ENCODE peak calls at places on chromosomes 16 and 17, in five cellular contexts. Y, N, R, H and O are unnamed samples. For H3K4me1, the result is how much of the 10 kb centered on the place peaks cover.

GRCh38 chr16:2458887-2459646 is 842 bp upstream of the TEDC2 start:
- DNase-seq in Y (no peak), N (no peak), R (no peak), H (no peak), O (no peak)

GRCh38 chr17:36001109-36001735 is at the start of gene CCL15:
- DNase-seq in Y (no peak), N (no peak), R (no peak), H (no peak), O (no peak)

GRCh38 chr17:40547079-40547784 is 18.0 kb downstream of the CCR7 start:
- DNase-seq in Y (no peak), N (no peak), R (peak), H (no peak), O (peak)

GRCh38 chr17:17913695-17914332 is 58.4 kb downstream of the TOM1L2 start:
- DNase-seq in Y (peak), N (peak), R (no peak), H (peak), O (peak)

GRCh38 chr16:2317231-2318020 is 23.1 kb downstream of the ABCA3 start:
- DNase-seq in Y (no peak), N (no peak), R (no peak), H (no peak), O (no peak)

GRCh38 chr16:81066700-81067099 is 10.3 kb downstream of the C16orf46 start:
- DNase-seq in Y (no peak), N (no peak), R (no peak), H (no peak), O (no peak)

GRCh38 chr17:31424944-31425582 is 33.6 kb downstream of the RAB11FIP4 start:
- DNase-seq in Y (no peak), N (no peak), R (peak), H (peak), O (no peak)

GRCh38 chr16:11401161-11402050 is 56.1 kb downstream of the RMI2 start:
- DNase-seq in Y (no peak), N (peak), R (peak), H (no peak), O (no peak)

GRCh38 chr17:1487939-1488825 is 4.3 kb downstream of the MYO1C start:
- DNase-seq in Y (peak), N (peak), R (peak), H (peak), O (peak)

GRCh38 chr16:73071131-73071940 is 23.4 kb upstream of the ZFHX3 start:
- DNase-seq in Y (no peak), N (peak), R (peak), H (peak), O (peak)

GRCh38 chr17:21042434-21043295 is at the start of gene USP22:
- DNase-seq in Y (no peak), N (no peak), R (no peak), H (peak), O (no peak)

GRCh38 chr17:50584749-50585148 is 24.2 kb downstream of the CACNA1G start:
- DNase-seq in Y (no peak), N (no peak), R (no peak), H (no peak), O (no peak)

GRCh38 chr16:69863882-69864281 is 87.3 kb upstream of the CLEC18A start:
- DNase-seq in Y (no peak), N (no peak), R (no peak), H (no peak), O (no peak)

GRCh38 chr17:79749156-79749815 is 18.5 kb downstream of the ENPP7 start:
- DNase-seq in Y (peak), N (no peak), R (no peak), H (peak), O (no peak)

GRCh38 chr16:49350265-49351103 is 23.1 kb upstream of the C16orf78 start:
- DNase-seq in Y (peak), N (peak), R (peak), H (peak), O (peak)

GRCh38 chr16:9309844-9310243 is 218.4 kb downstream of the HAPSTR1 start:
- DNase-seq in Y (no peak), N (no peak), R (no peak), H (no peak), O (no peak)

GRCh38 chr16:81136331-81137011 is 40.3 kb upstream of the GCSH start:
- DNase-seq in Y (peak), N (no peak), R (no peak), H (no peak), O (no peak)

GRCh38 chr16:1564325-1564724 is 30.9 kb downstream of the TMEM204 start:
- DNase-seq in Y (no peak), N (no peak), R (no peak), H (no peak), O (peak)

GRCh38 chr17:41486809-41487530 is 2.7 kb downstream of the KRT36 start:
- DNase-seq in Y (no peak), N (no peak), R (no peak), H (peak), O (no peak)

GRCh38 chr17:79850571-79851460 is 11.6 kb upstream of the CBX4 start:
- DNase-seq in Y (no peak), N (no peak), R (no peak), H (no peak), O (peak)

GRCh38 chr17:5364156-5364555 is 55.3 kb downstream of the NUP88 start:
- DNase-seq in Y (no peak), N (no peak), R (no peak), H (no peak), O (no peak)

GRCh38 chr17:41810659-41811548 is 845 bp downstream of the P3H4 start:
- DNase-seq in Y (no peak), N (peak), R (no peak), H (peak), O (no peak)

GRCh38 chr17:7987112-7987893 is 15.1 kb upstream of the GUCY2D start:
- DNase-seq in Y (no peak), N (no peak), R (no peak), H (no peak), O (no peak)

GRCh38 chr16:546909-547770 is 13.1 kb upstream of the PRR35 start:
- DNase-seq in Y (peak), N (peak), R (peak), H (peak), O (no peak)

GRCh38 chr17:68570531-68570930 is 30.6 kb downstream of the FAM20A start:
- DNase-seq in Y (no peak), N (no peak), R (no peak), H (no peak), O (no peak)

GRCh38 chr16:90050969-90051368 is 26.2 kb downstream of the PRDM7 start:
- DNase-seq in Y (no peak), N (no peak), R (no peak), H (no peak), O (no peak)

GRCh38 chr16:88702364-88703210 is 3.6 kb downstream of the RNF166 start:
- DNase-seq in Y (no peak), N (no peak), R (no peak), H (no peak), O (no peak)
- H3K4me1 ChIP-seq in Y (under half), N (under half), R (under half), H (under half), O (under half)

GRCh38 chr17:44353656-44354331 is 8.7 kb downstream of the GRN start:
- DNase-seq in Y (peak), N (peak), R (peak), H (peak), O (no peak)

GRCh38 chr17:44356241-44356640 is 7.4 kb downstream of the FAM171A2 start:
- DNase-seq in Y (no peak), N (no peak), R (no peak), H (no peak), O (no peak)

GRCh38 chr17:44355310-44355640 is 8.4 kb downstream of the FAM171A2 start:
- DNase-seq in Y (no peak), N (no peak), R (no peak), H (no peak), O (no peak)

GRCh38 chr17:44355642-44356099 is 8.0 kb downstream of the FAM171A2 start:
- DNase-seq in Y (no peak), N (no peak), R (no peak), H (no peak), O (no peak)

GRCh38 chr17:44354582-44355309 is 8.9 kb downstream of the FAM171A2 start:
- DNase-seq in Y (no peak), N (peak), R (peak), H (peak), O (no peak)
- H3K4me3 ChIP-seq in Y (no peak), N (no peak), R (no peak), H (no peak), O (no peak)

GRCh38 chr16:75456971-75457370 is 7.5 kb downstream of the TMEM170A start:
- DNase-seq in Y (no peak), N (no peak), R (no peak), H (no peak), O (no peak)
- H3K27ac ChIP-seq in Y (no peak), N (no peak), R (no peak), H (no peak), O (no peak)

GRCh38 chr17:81341347-81342061 is 46.4 kb upstream of the SLC38A10 start:
- DNase-seq in Y (no peak), N (no peak), R (no peak), H (peak), O (no peak)

GRCh38 chr17:81338301-81339179 is 43.4 kb upstream of the SLC38A10 start:
- DNase-seq in Y (no peak), N (peak), R (peak), H (no peak), O (peak)

GRCh38 chr17:81339180-81339501 is 44.0 kb upstream of the SLC38A10 start:
- DNase-seq in Y (no peak), N (no peak), R (no peak), H (peak), O (peak)

GRCh38 chr17:81340606-81341346 is 45.7 kb upstream of the SLC38A10 start:
- DNase-seq in Y (no peak), N (peak), R (no peak), H (no peak), O (peak)

GRCh38 chr17:81339502-81340296 is 44.6 kb upstream of the SLC38A10 start:
- DNase-seq in Y (no peak), N (no peak), R (peak), H (peak), O (peak)
- H3K4me1 ChIP-seq in Y (under half), N (under half), R (under half), H (under half), O (under half)

GRCh38 chr16:85615014-85615851 is 2.1 kb downstream of the GSE1 start:
- DNase-seq in Y (peak), N (no peak), R (peak), H (peak), O (no peak)
- H3K4me3 ChIP-seq in Y (peak), N (no peak), R (peak), H (peak), O (no peak)

GRCh38 chr17:47176438-47176837 is 12.7 kb downstream of the CDC27 start:
- DNase-seq in Y (no peak), N (no peak), R (no peak), H (no peak), O (no peak)
- H3K27ac ChIP-seq in Y (no peak), N (no peak), R (no peak), H (no peak), O (no peak)

GRCh38 chr17:77441130-77441920 is 300.6 kb downstream of the SEC14L1 start:
- DNase-seq in Y (no peak), N (no peak), R (no peak), H (no peak), O (peak)
- H3K4me1 ChIP-seq in Y (half or more), N (under half), R (under half), H (under half), O (half or more)

DNA sequence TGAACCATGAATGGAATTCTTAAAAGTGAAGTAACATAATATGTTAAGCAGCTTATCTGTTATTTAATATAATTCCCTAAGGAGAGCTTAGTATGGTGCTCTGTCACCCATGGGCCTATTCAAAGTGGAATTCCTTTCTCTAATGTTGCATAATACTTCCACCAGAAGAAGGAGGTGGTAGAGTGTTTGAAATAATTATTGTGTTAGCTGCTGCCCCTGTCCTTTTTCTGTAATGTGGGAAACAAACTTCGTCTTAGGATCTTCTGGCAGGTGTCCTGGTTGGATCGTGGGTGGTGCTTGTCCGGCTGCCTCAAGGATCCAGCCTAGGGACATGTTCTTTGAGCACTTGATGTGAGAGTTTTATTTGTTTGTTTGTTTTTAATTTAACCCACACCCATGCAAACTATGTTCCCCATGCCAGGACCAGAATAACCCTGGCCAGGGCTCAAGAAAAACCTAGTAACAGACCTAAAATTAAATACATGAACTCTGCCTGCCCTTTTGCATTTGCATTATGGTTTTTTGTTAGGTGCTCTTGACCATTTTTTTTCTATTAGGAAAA is 46.1 kb downstream of the ZNRF1 start:
- DNase-seq in Y (peak), N (peak), R (no peak), H (no peak), O (no peak)
- H3K4me3 ChIP-seq in Y (peak), N (no peak), R (no peak), H (no peak), O (no peak)